ENCODE peak calls at places on chromosomes 4 and X, in eight cellular contexts. N, R, O, D, M, V, S and B are unnamed samples.

GRCh38 chr4:108146346-108146745 is 22.4 kb downstream of the LEF1 start:
- DNase-seq in O (no peak), D (no peak), N (no peak), M (no peak), R (no peak), V (no peak), S (no peak), B (no peak)

GRCh38 chr4:37445023-37445422 is 200.5 kb downstream of the NWD2 start:
- DNase-seq in V (no peak), O (no peak), R (no peak), N (no peak), S (no peak), D (no peak), M (no peak), B (no peak)

GRCh38 chr4:155705664-155706063 is 39.0 kb downstream of the GUCY1A1 start:
- DNase-seq in N (no peak), S (no peak), O (no peak), V (no peak), R (peak), M (no peak), D (no peak), B (no peak)

GRCh38 chrX:9788908-9789307 is 2.7 kb downstream of the SHROOM2 start:
- DNase-seq in S (no peak), N (no peak), V (peak), M (no peak), O (peak), R (no peak), D (no peak), B (peak)

GRCh38 chr4:142262956-142263355 is 583.1 kb downstream of the INPP4B start:
- DNase-seq in D (no peak), R (no peak), N (no peak), S (no peak), M (no peak), O (no peak), V (no peak), B (no peak)

GRCh38 chr4:889516-889915 is 42.6 kb downstream of the GAK start:
- DNase-seq in R (no peak), S (no peak), V (no peak), N (no peak), O (no peak), D (no peak), M (no peak), B (no peak)

GRCh38 chr4:96126227-96126626 is 286.3 kb downstream of the PDHA2 start:
- DNase-seq in M (no peak), N (no peak), O (no peak), S (no peak), D (no peak), R (no peak), V (no peak), B (no peak)

GRCh38 chrX:42948723-42949122 is 170.8 kb upstream of the PPP1R2C start:
- DNase-seq in D (no peak), M (no peak), S (no peak), V (no peak), N (no peak), R (no peak), O (no peak), B (no peak)

GRCh38 chrX:37871626-37872302 is 24.4 kb upstream of the DYNLT3 start:
- DNase-seq in V (peak), R (peak), O (peak), M (no peak), D (peak), N (peak), S (no peak), B (peak)

GRCh38 chr4:54568184-54568583 is 89.6 kb upstream of the KIT start:
- DNase-seq in S (no peak), M (no peak), D (peak), O (peak), V (peak), N (peak), R (no peak), B (peak)

GRCh38 chr4:167717495-167717894 is 374.8 kb upstream of the ANXA10 start:
- DNase-seq in R (no peak), O (no peak), V (no peak), D (no peak), M (no peak), N (no peak), S (no peak), B (no peak)

GRCh38 chr4:5204781-5205180 is 153.5 kb downstream of the STK32B start:
- DNase-seq in R (no peak), M (no peak), D (no peak), S (no peak), N (peak), O (no peak), V (no peak), B (no peak)

GRCh38 chr4:38011484-38012162 is 51.4 kb downstream of the PTTG2 start:
- DNase-seq in R (no peak), N (no peak), M (no peak), V (no peak), D (no peak), S (no peak), O (no peak), B (no peak)

GRCh38 chr4:187294861-187295260 is 571.2 kb upstream of the FAT1 start:
- DNase-seq in V (peak), M (no peak), N (peak), S (no peak), O (peak), R (no peak), D (no peak), B (no peak)

GRCh38 chr4:7418131-7418943 is 16.4 kb downstream of the PSAPL1 start:
- DNase-seq in D (no peak), N (no peak), R (no peak), O (no peak), S (no peak), M (no peak), V (no peak), B (no peak)

GRCh38 chr4:37453004-37453360 is 208.4 kb downstream of the NWD2 start:
- DNase-seq in N (peak), S (no peak), V (peak), O (peak), M (peak), R (peak), D (peak), B (no peak)

GRCh38 chr4:173652283-173652931 is 122.4 kb upstream of the HAND2 start:
- DNase-seq in V (no peak), N (no peak), S (no peak), D (no peak), O (no peak), M (no peak), R (no peak), B (no peak)

GRCh38 chrX:74286950-74287349 is 17.0 kb upstream of the ZCCHC13 start:
- DNase-seq in S (no peak), O (peak), D (no peak), M (no peak), V (peak), N (peak), R (no peak), B (peak)

GRCh38 chr4:88007304-88008132 is at the start of gene PKD2:
- DNase-seq in R (peak), D (peak), V (peak), M (peak), N (peak), S (peak), O (peak), B (no peak)

GRCh38 chr4:155433636-155434360 is 57.0 kb upstream of the MAP9 start:
- DNase-seq in O (peak), S (no peak), M (no peak), N (no peak), R (no peak), V (peak), D (no peak), B (no peak)

GRCh38 chrX:21756785-21757529 is 959 bp downstream of the SMPX start:
- DNase-seq in N (no peak), V (no peak), O (peak), S (no peak), D (no peak), R (no peak), M (no peak), B (no peak)

GRCh38 chrX:29143356-29143755 is 556.1 kb downstream of the IL1RAPL1 start:
- DNase-seq in M (no peak), V (peak), S (no peak), D (no peak), O (no peak), N (no peak), R (no peak), B (no peak)

GRCh38 chr4:182578402-182578801 is 335.2 kb downstream of the TENM3 start:
- DNase-seq in D (no peak), V (peak), O (peak), M (no peak), S (no peak), N (peak), R (no peak), B (peak)

GRCh38 chrX:74343970-74344622 is 40.1 kb downstream of the ZCCHC13 start:
- DNase-seq in R (peak), M (peak), N (peak), V (peak), D (peak), S (no peak), O (peak), B (peak)

GRCh38 chrX:77749695-77750094 is 36.3 kb downstream of the ATRX start:
- DNase-seq in O (peak), D (no peak), V (peak), M (no peak), N (peak), S (no peak), R (no peak), B (no peak)

GRCh38 chrX:141815904-141816303 is 22.2 kb upstream of the MAGEC3 start:
- DNase-seq in V (no peak), S (no peak), R (no peak), O (no peak), D (no peak), M (no peak), N (no peak), B (no peak)

GRCh38 chr4:3527101-3527913 is 4.9 kb downstream of the LRPAP1 start:
- DNase-seq in O (no peak), V (no peak), S (no peak), R (no peak), N (no peak), M (no peak), D (no peak), B (no peak)

GRCh38 chr4:14856076-14856926 is 146.0 kb upstream of the CPEB2 start:
- DNase-seq in N (peak), O (peak), D (peak), S (no peak), V (peak), M (no peak), R (no peak), B (peak)

GRCh38 chr4:42302348-42302747 is 94.9 kb upstream of the SHISA3 start:
- DNase-seq in N (no peak), O (peak), R (peak), M (peak), D (peak), V (peak), S (no peak), B (no peak)

GRCh38 chrX:15750611-15751159 is 12.6 kb downstream of the CA5B start:
- DNase-seq in N (no peak), D (no peak), S (no peak), O (no peak), R (no peak), V (peak), M (no peak), B (no peak)

GRCh38 chr4:152564336-152564735 is 28.4 kb upstream of the FBXW7 start:
- DNase-seq in D (no peak), O (no peak), R (no peak), N (no peak), M (no peak), S (no peak), V (no peak), B (no peak)

GRCh38 chrX:23822397-23822796 is 39.4 kb downstream of the SAT1 start:
- DNase-seq in M (no peak), D (no peak), O (no peak), R (no peak), N (peak), S (no peak), V (peak), B (no peak)

GRCh38 chr4:71338846-71339593 is at the start of gene SLC4A4:
- DNase-seq in D (no peak), V (peak), N (peak), S (no peak), M (no peak), R (no peak), O (peak), B (peak)